ENCODE peak calls at places on chromosome 6, in six cellular contexts. Q is HCT116, F is K562, A is GM12878, D is HepG2, M is SK-N-SH. C is an unnamed sample.

GRCh38 chr6:35568967-35569606 is 56.4 kb upstream of the TULP1 start:
- DNase-seq in A (no peak), Q (no peak), F (peak; percentile 48), D (peak; percentile 16), M (peak; percentile 30), C (no peak)

GRCh38 chr6:126718600-126719327 is 378.8 kb downstream of the CENPW start:
- DNase-seq in M (no peak), D (no peak), Q (no peak), A (peak; percentile 15), F (no peak), C (no peak)

GRCh38 chr6:71419217-71419953 is 130.8 kb downstream of the OGFRL1 start:
- DNase-seq in M (no peak), D (no peak), A (no peak), F (no peak), Q (no peak), C (no peak)

GRCh38 chr6:149450679-149451360 is 34.0 kb downstream of the ZC3H12D start:
- DNase-seq in F (no peak), A (no peak), D (no peak), M (peak; percentile 83), Q (no peak), C (no peak)

GRCh38 chr6:155171109-155171746 is 92.6 kb upstream of the CLDN20 start:
- DNase-seq in F (peak; percentile 29), A (peak; percentile 79), Q (peak; percentile 97), D (peak; percentile 73), M (no peak), C (no peak)

GRCh38 chr6:120681204-120681603 is 653.1 kb downstream of the TBC1D32 start:
- DNase-seq in F (no peak), D (no peak), Q (no peak), A (no peak), M (peak; percentile 7), C (no peak)

GRCh38 chr6:132712366-132712765 is 1.5 kb downstream of the VNN1 start:
- DNase-seq in F (no peak), Q (no peak), A (no peak), M (no peak), D (no peak), C (no peak)

GRCh38 chr6:123321020-123321419 is 315.7 kb downstream of the TRDN start:
- DNase-seq in D (no peak), A (no peak), F (no peak), Q (no peak), M (no peak), C (no peak)

GRCh38 chr6:32982084-32982701 is 13.8 kb downstream of the BRD2 start:
- DNase-seq in A (no peak), M (no peak), Q (no peak), F (no peak), D (no peak), C (no peak)

GRCh38 chr6:35687658-35688604 is 784 bp downstream of the FKBP5 start:
- DNase-seq in F (peak; percentile 58), M (peak; percentile 77), D (no peak), A (peak; percentile 25), Q (peak; percentile 18), C (no peak)

GRCh38 chr6:36028088-36028886 is 679 bp downstream of the MAPK14 start:
- DNase-seq in A (no peak), D (peak; percentile 46), F (peak; percentile 39), Q (no peak), M (peak; percentile 41), C (no peak)

GRCh38 chr6:154407440-154407839 is 50.8 kb upstream of the IPCEF1 start:
- DNase-seq in D (no peak), A (no peak), Q (no peak), F (no peak), M (no peak), C (no peak)

GRCh38 chr6:22290045-22290444 is 6.8 kb downstream of the PRL start:
- DNase-seq in A (no peak), D (no peak), F (no peak), Q (no peak), M (no peak), C (no peak)

GRCh38 chr6:113122060-113122459 is 735.1 kb upstream of the MARCKS start:
- DNase-seq in Q (peak; percentile 73), M (no peak), D (peak; percentile 25), F (no peak), A (no peak), C (peak; percentile 64)

GRCh38 chr6:153012856-153013255 is 10.3 kb upstream of the MTRF1L start:
- DNase-seq in F (no peak), M (no peak), Q (no peak), D (no peak), A (no peak), C (no peak)

GRCh38 chr6:8006208-8006607 is 58.0 kb downstream of the BLOC1S5 start:
- DNase-seq in D (peak; percentile 48), A (no peak), Q (peak; percentile 27), M (peak; percentile 57), F (peak; percentile 55), C (no peak)

GRCh38 chr6:38720295-38720694 is 5.2 kb downstream of the DNAH8 start:
- DNase-seq in Q (peak; percentile 12), A (no peak), D (peak; percentile 25), F (no peak), M (no peak), C (no peak)

GRCh38 chr6:156774872-156775405 is 2.2 kb upstream of the ARID1B start:
- DNase-seq in D (no peak), M (no peak), A (no peak), F (no peak), Q (no peak), C (no peak)

GRCh38 chr6:111558690-111559192 is 46.9 kb downstream of the TRAF3IP2 start:
- DNase-seq in D (no peak), F (no peak), Q (no peak), A (no peak), M (no peak), C (no peak)
- TF ChIP-seq YY1 in D (no peak), F (no peak), Q (no peak), A (no peak), M (no peak), C (no peak)

GRCh38 chr6:103268335-103268734 is 1591.4 kb downstream of the HACE1 start:
- DNase-seq in Q (no peak), F (no peak), A (no peak), D (no peak), M (no peak), C (no peak)
- H3K4me1 ChIP-seq in Q (no peaks in the 10 kb centered on the region), F (no peaks in the 10 kb centered on the region), A (no peaks in the 10 kb centered on the region), D (no peaks in the 10 kb centered on the region), M (no peaks in the 10 kb centered on the region), C (no peaks in the 10 kb centered on the region)

DNA sequence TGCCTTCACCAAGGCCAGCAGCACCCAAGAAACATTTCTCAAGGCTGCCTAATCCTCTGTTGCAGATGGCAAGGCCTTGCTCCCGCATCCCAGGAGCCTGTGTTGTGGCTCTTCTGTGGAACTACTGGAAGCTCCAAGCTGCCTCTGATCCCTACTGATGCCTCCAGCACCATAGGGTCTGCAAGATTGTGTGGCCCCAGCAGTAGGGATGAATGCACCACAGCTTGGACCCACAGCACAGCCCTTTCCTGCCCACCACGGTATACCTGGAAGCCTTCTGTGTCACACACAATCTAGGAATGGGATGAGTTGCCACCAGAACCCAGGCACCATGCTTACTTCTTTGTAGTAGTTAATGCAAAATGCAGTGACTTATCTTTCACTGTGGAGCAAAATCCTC is 291.1 kb upstream of the FOXQ1 start:
- DNase-seq in Q (no peak), F (no peak), M (no peak), A (no peak), D (no peak), C (no peak)
- H3K27me3 ChIP-seq in Q (no peaks in the 10 kb centered on the region), F (peaks cover 12% of the 10 kb centered on the region), M (no peaks in the 10 kb centered on the region), A (no peaks in the 10 kb centered on the region), D (no peaks in the 10 kb centered on the region), C (peaks cover 4% of the 10 kb centered on the region)

GRCh38 chr6:75926293-75927168 is 145.9 kb downstream of the IMPG1 start:
- DNase-seq in F (no peak), A (no peak), Q (no peak), M (no peak), D (no peak), C (no peak)

DNA sequence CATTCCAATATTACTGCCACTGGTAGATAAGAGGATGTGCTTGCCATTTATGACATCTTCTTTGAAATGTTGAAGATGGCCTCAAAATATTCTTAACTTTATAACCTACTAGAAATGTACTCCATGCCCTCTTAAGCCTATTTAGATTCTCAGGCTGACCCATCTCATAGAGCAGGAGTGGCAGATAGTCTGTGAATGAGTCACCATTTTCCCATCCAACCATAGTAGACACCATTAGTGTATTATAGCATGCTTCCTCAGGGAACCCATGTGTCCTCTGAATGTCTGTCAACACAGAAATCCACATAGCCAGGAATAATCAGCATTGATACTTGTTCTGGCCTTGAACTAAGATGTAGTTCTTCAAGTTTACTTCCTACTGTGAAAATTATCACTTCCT is 150.2 kb downstream of the IMPG1 start:
- DNase-seq in F (no peak), Q (no peak), D (no peak), M (no peak), A (no peak), C (no peak)
- TF ChIP-seq YY1 in F (no peak), Q (no peak), D (no peak), M (no peak), A (no peak), C (no peak)

GRCh38 chr6:167918507-167919278 is 78.8 kb upstream of the KIF25 start:
- DNase-seq in Q (no peak), F (no peak), D (no peak), M (no peak), A (no peak), C (no peak)

GRCh38 chr6:167919349-167919748 is 78.1 kb upstream of the KIF25 start:
- DNase-seq in Q (no peak), D (no peak), A (no peak), M (no peak), F (no peak), C (no peak)

GRCh38 chr6:167920165-167920564 is 77.3 kb upstream of the KIF25 start:
- DNase-seq in A (no peak), Q (no peak), D (no peak), F (no peak), M (no peak), C (no peak)

GRCh38 chr6:167925011-167925410 is 72.5 kb upstream of the KIF25 start:
- DNase-seq in D (no peak), A (no peak), M (no peak), Q (no peak), F (no peak), C (no peak)

DNA sequence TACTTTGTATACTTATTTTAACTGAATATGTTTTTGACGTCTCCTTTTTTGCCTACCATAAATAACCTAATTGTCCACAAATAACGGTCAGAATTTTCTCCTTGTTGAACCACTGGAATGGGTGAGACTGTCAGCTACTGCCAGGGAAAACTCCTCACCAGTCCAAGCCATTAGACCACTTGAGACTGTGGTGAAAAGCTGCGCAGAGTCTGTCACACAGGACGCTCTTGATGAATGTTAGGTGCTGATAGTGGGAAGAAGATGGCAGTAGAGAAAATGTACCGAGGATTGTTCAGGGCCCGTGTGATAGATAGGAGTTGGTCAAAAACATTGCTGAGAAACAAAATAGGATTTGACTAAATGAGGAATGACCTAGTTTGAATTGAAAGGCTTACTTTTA is 75.6 kb upstream of the KIF25 start:
- DNase-seq in F (no peak), A (no peak), Q (no peak), M (no peak), D (no peak), C (no peak)
- H3K4me1 ChIP-seq in F (no peaks in the 10 kb centered on the region), A (no peaks in the 10 kb centered on the region), Q (no peaks in the 10 kb centered on the region), M (no peaks in the 10 kb centered on the region), D (no peaks in the 10 kb centered on the region), C (no peaks in the 10 kb centered on the region)

DNA sequence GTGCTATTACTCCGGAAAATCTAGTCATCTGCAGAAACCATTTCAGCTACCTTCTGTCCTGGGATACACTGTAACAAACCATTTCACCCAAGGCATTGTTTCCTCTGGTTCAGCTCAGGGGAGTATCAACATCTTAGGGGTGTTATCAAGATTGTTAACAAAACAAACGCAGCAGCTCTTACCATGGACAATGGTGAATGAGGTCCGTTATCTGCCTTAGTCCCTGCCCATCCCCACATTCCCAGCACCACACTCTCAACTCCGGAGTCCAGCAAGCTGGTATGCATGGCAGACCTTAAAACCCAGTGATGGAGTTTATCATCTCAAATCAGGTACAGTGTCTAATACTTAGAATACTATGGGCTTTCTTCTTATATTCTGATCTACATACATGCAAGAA is 124.1 kb downstream of the DTNBP1 start:
- DNase-seq in M (no peak), Q (no peak), F (no peak), D (no peak), A (no peak), C (no peak)
- H3K27me3 ChIP-seq in M (no peaks in the 10 kb centered on the region), Q (no peaks in the 10 kb centered on the region), F (no peaks in the 10 kb centered on the region), D (no peaks in the 10 kb centered on the region), A (no peaks in the 10 kb centered on the region), C (no peaks in the 10 kb centered on the region)

C was measured in NT2/D1.